ENCODE peak calls at places on chromosomes 12 and 14, in five cellular contexts. A is HFFc6, Z is IMR-90, O is ovary, W is prostate gland. H is an unnamed sample.

GRCh38 chr12:96204381-96204780 is 10.2 kb downstream of the ELK3 start:
- DNase-seq in A (no peak), W (no peak), O (no peak), Z (no peak), H (no peak)

GRCh38 chr12:61272441-61272840 is 987.8 kb upstream of the USP15 start:
- DNase-seq in Z (no peak), O (no peak), A (no peak), W (no peak), H (no peak)

GRCh38 chr12:122870867-122871664 is 24.9 kb downstream of the VPS37B start:
- DNase-seq in Z (peak), O (no peak), W (peak), A (peak), H (peak)

GRCh38 chr12:77943466-77943865 is 112.8 kb downstream of the NAV3 start:
- DNase-seq in Z (peak), O (no peak), W (peak), A (peak), H (no peak)

GRCh38 chr12:113184098-113184899 is 979 bp downstream of the DDX54 start:
- DNase-seq in O (no peak), A (no peak), W (no peak), Z (no peak), H (peak)

GRCh38 chr14:35079742-35080141 is 33.7 kb downstream of the FAM177A1 start:
- DNase-seq in Z (no peak), W (no peak), O (no peak), A (no peak), H (no peak)

GRCh38 chr12:10143205-10143604 is 13.2 kb upstream of the CLEC7A start:
- DNase-seq in A (peak), Z (peak), O (no peak), W (no peak), H (no peak)

GRCh38 chr12:104263580-104264358 is 39.8 kb upstream of the EID3 start:
- DNase-seq in W (peak), Z (peak), O (no peak), A (peak), H (no peak)

GRCh38 chr12:113604666-113605065 is 133.0 kb upstream of the LHX5 start:
- DNase-seq in W (no peak), O (no peak), A (no peak), Z (no peak), H (no peak)

GRCh38 chr14:55317907-55318306 is 46.7 kb downstream of the FBXO34 start:
- DNase-seq in O (no peak), A (no peak), Z (no peak), W (no peak), H (no peak)

GRCh38 chr12:8455727-8456360 is at the start of gene CLEC6A:
- DNase-seq in Z (no peak), A (no peak), W (no peak), O (no peak), H (no peak)

GRCh38 chr12:112735296-112735695 is 56.3 kb upstream of the RPH3A start:
- DNase-seq in O (no peak), A (no peak), W (no peak), Z (no peak), H (no peak)

GRCh38 chr12:481422-481821 is 21.7 kb downstream of the B4GALNT3 start:
- DNase-seq in A (no peak), O (peak), W (no peak), Z (peak), H (no peak)

GRCh38 chr12:38954119-38954746 is 48.8 kb upstream of the CPNE8 start:
- DNase-seq in W (no peak), O (no peak), Z (no peak), A (no peak), H (no peak)

GRCh38 chr14:94665121-94665520 is 52.9 kb downstream of the SERPINA3 start:
- DNase-seq in A (no peak), O (no peak), W (no peak), Z (peak), H (peak)

GRCh38 chr14:99574099-99574880 is 29.7 kb downstream of the CCDC85C start:
- DNase-seq in W (peak), A (peak), Z (peak), O (peak), H (peak)

DNA sequence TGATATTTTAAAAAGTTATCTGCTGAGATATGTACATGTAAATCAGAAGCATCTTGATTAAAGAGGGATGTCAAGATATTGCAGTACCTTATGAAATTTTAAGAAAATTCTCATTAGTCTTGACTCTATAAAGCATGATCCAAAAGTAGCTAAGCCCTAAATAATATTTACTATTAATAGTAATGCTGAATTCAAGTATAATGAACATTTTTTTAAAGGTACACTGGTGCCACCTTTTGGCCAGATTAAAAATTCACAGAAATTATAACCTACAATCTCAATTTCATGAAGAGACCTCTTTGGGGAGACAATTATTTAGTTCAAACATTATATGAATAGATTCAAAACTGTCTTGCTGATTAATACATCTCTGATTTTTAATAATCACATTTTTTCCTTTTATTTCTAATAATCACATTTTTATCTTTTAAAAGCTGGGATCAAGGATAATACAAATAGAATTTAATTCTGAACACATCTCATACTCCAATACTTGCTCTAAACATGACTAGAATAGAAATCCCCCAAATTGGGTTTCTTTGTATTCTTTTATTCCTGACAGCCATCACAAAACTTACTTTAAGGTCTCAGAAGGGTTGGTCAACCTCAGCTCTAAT is 13.4 kb downstream of the AKAP5 start:
- DNase-seq in A (no peak), Z (peak), O (no peak), W (no peak), H (no peak)
- TF ChIP-seq CTCF in A (peak), Z (peak), O (peak), W (peak), H (peak)

GRCh38 chr14:38808734-38809455 is 294.1 kb downstream of the SEC23A start:
- DNase-seq in Z (no peak), W (no peak), O (no peak), A (no peak), H (no peak)
- TF ChIP-seq CTCF in Z (no peak), W (no peak), O (no peak), A (peak), H (no peak)

GRCh38 chr12:19836456-19836855 is 397.2 kb downstream of the AEBP2 start:
- DNase-seq in W (no peak), O (no peak), A (no peak), Z (no peak), H (no peak)
- TF ChIP-seq CTCF in W (no peak), O (no peak), A (no peak), Z (no peak), H (no peak)

GRCh38 chr14:88233915-88234314 is 89.2 kb downstream of the KCNK10 start:
- DNase-seq in O (no peak), W (no peak), Z (no peak), A (no peak), H (no peak)
- TF ChIP-seq CTCF in O (no peak), W (no peak), Z (peak), A (peak), H (peak)

DNA sequence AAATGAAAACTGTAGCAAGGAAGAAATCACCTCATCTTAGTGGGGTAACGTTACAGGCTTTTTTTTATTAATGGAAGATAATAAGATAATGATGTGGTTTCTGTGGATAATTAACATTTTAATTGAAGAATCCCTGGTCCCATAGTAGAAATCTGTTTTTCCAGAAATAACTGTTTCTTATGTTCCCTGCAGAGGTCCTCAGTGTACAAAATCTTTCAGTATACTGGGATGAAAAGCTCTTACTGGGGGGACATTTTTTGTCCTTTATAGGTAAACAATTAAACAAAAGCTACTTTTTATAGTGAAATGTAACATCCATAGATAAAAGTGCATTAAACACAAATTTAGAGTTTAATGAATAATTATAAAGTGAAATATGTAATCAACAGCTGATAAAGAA is 312.2 kb downstream of the ATXN7L3B start:
- DNase-seq in A (no peak), W (no peak), O (no peak), Z (no peak), H (no peak)
- TF ChIP-seq CTCF in A (peak), W (no peak), O (no peak), Z (peak), H (peak)

GRCh38 chr12:108129017-108129812 is at the start of gene WSCD2:
- DNase-seq in A (no peak), O (no peak), Z (no peak), W (peak), H (peak)
- TF ChIP-seq CTCF in A (no peak), O (no peak), Z (no peak), W (no peak), H (no peak)

GRCh38 chr14:58826845-58827686 is 189.3 kb downstream of the DACT1 start:
- DNase-seq in A (no peak), Z (no peak), O (no peak), W (no peak), H (no peak)
- TF ChIP-seq CTCF in A (peak), Z (peak), O (no peak), W (no peak), H (peak)